ENCODE peak calls at places on chromosome 13, in four cellular contexts. One of them, this sample, is unnamed.
A peak's percentile ranks its signal among the peaks of the same experiment; 100 is the strongest.

GRCh38 chr13:22108283-22108897 is 437.5 kb downstream of the FGF9 start:
- DNase-seq in hepatocyte: no peak
- DNase-seq in SK-N-SH: no peak
- DNase-seq in neural progenitor cell: no peak
- DNase-seq in this sample: peak; percentile 1

GRCh38 chr13:93709511-93710244 is 483.1 kb downstream of the GPC6 start:
- DNase-seq in hepatocyte: no peak
- DNase-seq in SK-N-SH: no peak
- DNase-seq in neural progenitor cell: no peak
- DNase-seq in this sample: no peak

GRCh38 chr13:44014501-44014900 is 134.8 kb downstream of the LACC1 start:
- DNase-seq in hepatocyte: no peak
- DNase-seq in SK-N-SH: no peak
- DNase-seq in neural progenitor cell: no peak
- DNase-seq in this sample: no peak

GRCh38 chr13:98397221-98397620 is 179.7 kb downstream of the STK24 start:
- DNase-seq in hepatocyte: no peak
- DNase-seq in SK-N-SH: no peak
- DNase-seq in neural progenitor cell: no peak
- DNase-seq in this sample: no peak

GRCh38 chr13:59121507-59121906 is 1042.2 kb downstream of the DIAPH3 start:
- DNase-seq in hepatocyte: no peak
- DNase-seq in SK-N-SH: no peak
- DNase-seq in neural progenitor cell: no peak
- DNase-seq in this sample: peak; percentile 12

GRCh38 chr13:103876571-103876970 is 810.4 kb upstream of the SLC10A2 start:
- DNase-seq in hepatocyte: no peak
- DNase-seq in SK-N-SH: no peak
- DNase-seq in neural progenitor cell: no peak
- DNase-seq in this sample: no peak

GRCh38 chr13:106063591-106064308 is 471.7 kb downstream of the EFNB2 start:
- DNase-seq in hepatocyte: no peak
- DNase-seq in SK-N-SH: no peak
- DNase-seq in neural progenitor cell: no peak
- DNase-seq in this sample: peak; percentile 41

GRCh38 chr13:35016362-35017148 is 74.5 kb downstream of the NBEA start:
- DNase-seq in hepatocyte: no peak
- DNase-seq in SK-N-SH: no peak
- DNase-seq in neural progenitor cell: peak; percentile 7
- DNase-seq in this sample: peak; percentile 2

GRCh38 chr13:106156468-106156867 is 379.0 kb downstream of the EFNB2 start:
- DNase-seq in hepatocyte: peak; percentile 49
- DNase-seq in SK-N-SH: no peak
- DNase-seq in neural progenitor cell: no peak
- DNase-seq in this sample: peak; percentile 88

GRCh38 chr13:53920916-53921315 is 892.3 kb downstream of the OLFM4 start:
- DNase-seq in hepatocyte: no peak
- DNase-seq in SK-N-SH: no peak
- DNase-seq in neural progenitor cell: no peak
- DNase-seq in this sample: no peak

GRCh38 chr13:51767100-51767499 is 36.9 kb downstream of the DHRS12 start:
- DNase-seq in hepatocyte: no peak
- DNase-seq in SK-N-SH: no peak
- DNase-seq in neural progenitor cell: peak; percentile 54
- DNase-seq in this sample: peak; percentile 8

GRCh38 chr13:49844191-49844590 is 51.7 kb upstream of the KPNA3 start:
- DNase-seq in hepatocyte: no peak
- DNase-seq in SK-N-SH: no peak
- DNase-seq in neural progenitor cell: no peak
- DNase-seq in this sample: no peak

GRCh38 chr13:75789451-75790197 is 153.5 kb downstream of the LMO7 start:
- DNase-seq in hepatocyte: no peak
- DNase-seq in SK-N-SH: no peak
- DNase-seq in neural progenitor cell: no peak
- DNase-seq in this sample: no peak

GRCh38 chr13:45623516-45624090 is 8.1 kb upstream of the ERICH6B start:
- DNase-seq in hepatocyte: no peak
- DNase-seq in SK-N-SH: peak; percentile 39
- DNase-seq in neural progenitor cell: peak; percentile 47
- DNase-seq in this sample: peak; percentile 45

GRCh38 chr13:113537909-113538688 is 46.5 kb upstream of the TFDP1 start:
- DNase-seq in hepatocyte: no peak
- DNase-seq in SK-N-SH: no peak
- DNase-seq in neural progenitor cell: no peak
- DNase-seq in this sample: no peak

GRCh38 chr13:113573065-113573464 is 11.5 kb upstream of the TFDP1 start:
- DNase-seq in hepatocyte: no peak
- DNase-seq in SK-N-SH: no peak
- DNase-seq in neural progenitor cell: no peak
- DNase-seq in this sample: no peak

GRCh38 chr13:94480672-94481145 is 1.2 kb upstream of the DCT start:
- DNase-seq in hepatocyte: peak; percentile 10
- DNase-seq in SK-N-SH: no peak
- DNase-seq in neural progenitor cell: no peak
- DNase-seq in this sample: no peak

GRCh38 chr13:19861762-19862161 is 1.7 kb downstream of the ZMYM5 start:
- DNase-seq in hepatocyte: no peak
- DNase-seq in SK-N-SH: no peak
- DNase-seq in neural progenitor cell: no peak
- DNase-seq in this sample: peak; percentile 7

GRCh38 chr13:46896346-46897138 is at the start of gene HTR2A:
- DNase-seq in hepatocyte: peak; percentile 14
- DNase-seq in SK-N-SH: no peak
- DNase-seq in neural progenitor cell: peak; percentile 55
- DNase-seq in this sample: peak; percentile 18

GRCh38 chr13:35512271-35512920 is 35.9 kb upstream of the MAB21L1 start:
- DNase-seq in hepatocyte: peak; percentile 38
- DNase-seq in SK-N-SH: no peak
- DNase-seq in neural progenitor cell: no peak
- DNase-seq in this sample: peak; percentile 92

GRCh38 chr13:37868691-37869505 is 674 bp downstream of the TRPC4 start:
- DNase-seq in hepatocyte: peak; percentile 8
- DNase-seq in SK-N-SH: no peak
- DNase-seq in neural progenitor cell: peak; percentile 71
- DNase-seq in this sample: no peak

GRCh38 chr13:63198076-63198475 is 1782.4 kb upstream of the PCDH20 start:
- DNase-seq in hepatocyte: no peak
- DNase-seq in SK-N-SH: no peak
- DNase-seq in neural progenitor cell: no peak
- DNase-seq in this sample: no peak

GRCh38 chr13:97310809-97311436 is 88.8 kb downstream of the MBNL2 start:
- DNase-seq in hepatocyte: no peak
- DNase-seq in SK-N-SH: peak; percentile 55
- DNase-seq in neural progenitor cell: no peak
- DNase-seq in this sample: no peak

GRCh38 chr13:54226866-54227265 is 1198.3 kb downstream of the OLFM4 start:
- DNase-seq in hepatocyte: no peak
- DNase-seq in SK-N-SH: no peak
- DNase-seq in neural progenitor cell: no peak
- DNase-seq in this sample: no peak

GRCh38 chr13:92225861-92226260 is 827.4 kb downstream of the GPC5 start:
- DNase-seq in hepatocyte: no peak
- DNase-seq in SK-N-SH: no peak
- DNase-seq in neural progenitor cell: no peak
- DNase-seq in this sample: no peak

GRCh38 chr13:98746968-98747367 is 5.5 kb downstream of the SLC15A1 start:
- DNase-seq in hepatocyte: peak; percentile 70
- DNase-seq in SK-N-SH: no peak
- DNase-seq in neural progenitor cell: no peak
- DNase-seq in this sample: peak; percentile 33

GRCh38 chr13:27403252-27403678 is 21.2 kb upstream of the GTF3A start:
- DNase-seq in hepatocyte: peak; percentile 13
- DNase-seq in SK-N-SH: no peak
- DNase-seq in neural progenitor cell: peak; percentile 61
- DNase-seq in this sample: peak; percentile 46

GRCh38 chr13:79782541-79783216 is 301.7 kb downstream of the NDFIP2 start:
- DNase-seq in hepatocyte: peak; percentile 70
- DNase-seq in SK-N-SH: peak; percentile 35
- DNase-seq in neural progenitor cell: peak; percentile 93
- DNase-seq in this sample: no peak

GRCh38 chr13:44938854-44939253 is 50.4 kb downstream of the NUFIP1 start:
- DNase-seq in hepatocyte: no peak
- DNase-seq in SK-N-SH: no peak
- DNase-seq in neural progenitor cell: no peak
- DNase-seq in this sample: no peak

GRCh38 chr13:84845875-84846619 is 953.2 kb downstream of the SLITRK6 start:
- DNase-seq in hepatocyte: no peak
- DNase-seq in SK-N-SH: no peak
- DNase-seq in neural progenitor cell: no peak
- DNase-seq in this sample: no peak

GRCh38 chr13:39641645-39642044 is 13.8 kb upstream of the COG6 start:
- DNase-seq in hepatocyte: no peak
- DNase-seq in SK-N-SH: no peak
- DNase-seq in neural progenitor cell: no peak
- DNase-seq in this sample: no peak

GRCh38 chr13:93953856-93954255 is 525.6 kb downstream of the DCT start:
- DNase-seq in hepatocyte: no peak
- DNase-seq in SK-N-SH: no peak
- DNase-seq in neural progenitor cell: no peak
- DNase-seq in this sample: no peak

GRCh38 chr13:41915096-41915495 is 45.8 kb downstream of the VWA8 start:
- DNase-seq in hepatocyte: no peak
- DNase-seq in SK-N-SH: no peak
- DNase-seq in neural progenitor cell: no peak
- DNase-seq in this sample: no peak
- H3K4me2 ChIP-seq in hepatocyte: no peak overlapping the region
- H3K4me2 ChIP-seq in SK-N-SH: no peak overlapping the region
- H3K4me2 ChIP-seq in neural progenitor cell: no peak overlapping the region
- H3K4me2 ChIP-seq in this sample: no peak overlapping the region

GRCh38 chr13:31540316-31540715 is 199.0 kb upstream of the RXFP2 start:
- DNase-seq in hepatocyte: no peak
- DNase-seq in SK-N-SH: no peak
- DNase-seq in neural progenitor cell: no peak
- DNase-seq in this sample: peak; percentile 7

GRCh38 chr13:31543190-31543589 is 196.1 kb upstream of the RXFP2 start:
- DNase-seq in hepatocyte: no peak
- DNase-seq in SK-N-SH: no peak
- DNase-seq in neural progenitor cell: no peak
- DNase-seq in this sample: no peak

DNA sequence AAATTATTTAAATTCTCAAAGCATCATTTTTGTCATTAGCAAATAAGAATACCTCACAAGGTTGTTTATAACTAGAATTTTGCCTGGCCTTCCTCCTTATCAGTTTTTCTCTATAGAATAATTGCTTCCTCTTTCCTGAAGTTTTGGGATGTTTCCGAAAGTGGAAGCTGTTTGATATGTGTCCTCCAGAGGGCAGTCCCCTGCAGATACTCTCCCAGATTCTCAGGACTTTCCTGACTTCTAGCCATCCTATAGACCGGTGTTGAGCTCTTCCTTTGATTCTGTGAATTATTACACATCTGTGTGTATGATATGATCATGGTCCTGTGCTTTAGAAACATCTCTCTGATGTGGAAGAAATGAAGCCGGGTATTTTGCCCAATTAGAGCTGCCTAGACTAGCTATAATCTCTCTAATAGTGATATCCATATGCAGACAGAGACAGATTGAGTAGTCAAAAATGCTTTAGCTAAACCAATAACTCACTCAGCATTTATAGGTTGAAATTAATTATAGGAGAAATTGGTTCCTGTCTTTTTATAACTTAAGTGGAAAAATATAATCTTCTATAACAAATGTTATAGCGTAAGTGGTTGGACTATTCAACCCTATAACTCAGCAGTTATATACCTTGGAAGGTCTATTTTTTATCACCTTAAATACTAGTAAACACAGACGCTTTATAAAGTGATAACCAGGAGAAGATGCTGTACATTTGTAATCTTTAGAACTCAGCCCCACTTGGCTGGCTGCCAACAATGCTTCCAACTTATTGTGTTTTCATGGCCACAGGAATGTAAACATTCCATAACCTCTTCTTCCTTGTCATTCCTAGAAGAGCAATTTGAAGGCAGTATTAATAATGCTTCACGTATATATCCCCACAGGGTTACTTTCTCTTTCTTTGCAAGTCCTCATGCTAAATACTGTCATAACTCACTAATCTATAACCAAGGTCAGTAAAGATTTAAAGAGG is 201.0 kb upstream of the RXFP2 start:
- DNase-seq in hepatocyte: peak; percentile 58
- DNase-seq in SK-N-SH: peak; percentile 34
- DNase-seq in neural progenitor cell: peak; percentile 59
- DNase-seq in this sample: peak; percentile 59
- H3K4me3 ChIP-seq in hepatocyte: no peak overlapping the region
- H3K4me3 ChIP-seq in SK-N-SH: no peak overlapping the region
- H3K4me3 ChIP-seq in neural progenitor cell: no peak overlapping the region
- H3K4me3 ChIP-seq in this sample: no peak overlapping the region

DNA sequence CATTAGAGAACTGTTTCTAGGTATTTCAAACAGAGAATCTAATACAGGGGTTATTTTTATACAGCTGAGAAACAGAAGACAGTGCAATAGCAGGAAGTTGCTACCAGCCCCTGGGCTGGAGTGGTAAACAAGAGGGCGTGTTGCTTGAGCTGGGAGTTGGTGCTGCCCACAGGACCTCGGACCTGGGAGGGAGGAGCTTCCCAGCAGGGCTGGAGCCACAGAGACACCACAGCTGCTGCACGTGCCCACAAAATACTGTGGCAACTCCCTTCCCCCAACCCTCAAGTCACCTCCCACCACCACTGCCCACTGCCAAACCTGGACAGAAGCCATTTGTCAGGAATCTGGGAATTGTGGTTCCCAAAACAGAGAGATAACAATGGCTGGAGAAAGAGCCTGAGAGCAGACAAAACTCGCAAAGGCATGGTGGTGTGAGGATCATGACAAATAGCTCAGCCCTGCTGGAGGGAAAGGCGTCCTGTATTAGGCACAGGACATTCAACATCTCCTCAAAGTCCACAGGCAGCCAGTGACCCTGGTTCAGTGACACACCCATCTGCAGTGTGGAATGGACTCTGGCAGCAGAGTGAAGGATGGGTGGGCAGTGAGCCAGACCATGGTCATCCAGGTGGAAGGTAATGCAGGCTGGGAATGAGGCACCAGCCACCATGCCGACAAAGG is 57.2 kb downstream of the SPATA13 start:
- DNase-seq in hepatocyte: peak; percentile 69
- DNase-seq in SK-N-SH: no peak
- DNase-seq in neural progenitor cell: no peak
- DNase-seq in this sample: peak; percentile 59
- H3K4me1 ChIP-seq in hepatocyte: peaks cover 13% of the 10 kb centered on the region
- H3K4me1 ChIP-seq in SK-N-SH: no peaks in the 10 kb centered on the region
- H3K4me1 ChIP-seq in neural progenitor cell: peaks cover 26% of the 10 kb centered on the region
- H3K4me1 ChIP-seq in this sample: peaks cover 41% of the 10 kb centered on the region

GRCh38 chr13:25753976-25754375 is 297.8 kb downstream of the SHISA2 start:
- DNase-seq in hepatocyte: no peak
- DNase-seq in SK-N-SH: no peak
- DNase-seq in neural progenitor cell: no peak
- DNase-seq in this sample: no peak
- H3K4me2 ChIP-seq in hepatocyte: peak overlapping the region; percentile 32
- H3K4me2 ChIP-seq in SK-N-SH: no peak overlapping the region
- H3K4me2 ChIP-seq in neural progenitor cell: no peak overlapping the region
- H3K4me2 ChIP-seq in this sample: peak overlapping the region; percentile 50